ENCODE peak calls at places on chromosomes 12 and 14, in seven cellular contexts. X, G, N, W, O, S and J are unnamed samples.

GRCh38 chr12:126776047-126776446 is 1490.9 kb upstream of the TMEM132C start:
- DNase-seq in S (no peak), G (no peak), W (no peak), N (no peak), O (no peak), X (no peak), J (no peak)

GRCh38 chr12:22037952-22038351 is 8.1 kb upstream of the CMAS start:
- DNase-seq in O (no peak), W (no peak), N (peak), S (no peak), G (no peak), X (no peak), J (no peak)

GRCh38 chr12:29350080-29350479 is 30.9 kb downstream of the ERGIC2 start:
- DNase-seq in W (no peak), X (no peak), O (no peak), G (no peak), S (no peak), N (peak), J (no peak)

GRCh38 chr14:24430682-24431568 is 1.2 kb downstream of the KHNYN start:
- DNase-seq in O (no peak), W (peak), G (peak), X (peak), N (peak), S (no peak), J (no peak)

GRCh38 chr12:77377116-77377515 is 311.7 kb upstream of the E2F7 start:
- DNase-seq in N (no peak), X (no peak), O (no peak), W (no peak), G (no peak), S (no peak), J (no peak)

GRCh38 chr12:75792687-75793086 is 238.9 kb downstream of the PHLDA1 start:
- DNase-seq in G (no peak), O (no peak), N (peak), W (no peak), S (no peak), X (no peak), J (no peak)

GRCh38 chr12:22802883-22803640 is 178.1 kb downstream of the ETNK1 start:
- DNase-seq in X (no peak), G (no peak), S (no peak), N (no peak), W (no peak), O (no peak), J (no peak)

GRCh38 chr12:131085125-131085815 is 131.6 kb downstream of the ADGRD1 start:
- DNase-seq in G (no peak), O (no peak), W (no peak), S (no peak), X (peak), N (no peak), J (no peak)

GRCh38 chr14:21098134-21098891 is at the start of gene ZNF219:
- DNase-seq in W (peak), O (no peak), N (peak), X (peak), G (no peak), S (peak), J (peak)

GRCh38 chr14:20848955-20849570 is 42.1 kb upstream of the RNASE3 start:
- DNase-seq in G (no peak), W (no peak), X (no peak), S (no peak), O (no peak), N (no peak), J (no peak)

GRCh38 chr14:104316121-104316722 is 177.8 kb downstream of the KIF26A start:
- DNase-seq in N (no peak), W (no peak), S (no peak), O (no peak), G (no peak), X (peak), J (peak)

GRCh38 chr12:6821271-6821673 is 349 bp upstream of the GPR162 start:
- DNase-seq in S (peak), X (peak), O (no peak), W (peak), G (peak), N (peak), J (no peak)

GRCh38 chr12:13091831-13092230 is 11.6 kb downstream of the GSG1 start:
- DNase-seq in W (no peak), S (no peak), X (no peak), G (no peak), O (no peak), N (peak), J (no peak)

GRCh38 chr14:79840068-79840467 is 371.2 kb downstream of the DIO2 start:
- DNase-seq in S (no peak), G (no peak), X (no peak), O (no peak), W (no peak), N (no peak), J (no peak)

GRCh38 chr14:52043690-52044089 is 25.2 kb downstream of the NID2 start:
- DNase-seq in X (no peak), N (peak), W (peak), G (peak), O (no peak), S (no peak), J (no peak)

GRCh38 chr14:30462358-30462757 is 96.6 kb upstream of the G2E3 start:
- DNase-seq in S (peak), W (no peak), O (no peak), N (no peak), X (no peak), G (no peak), J (no peak)

GRCh38 chr12:93347054-93347786 is 30.5 kb upstream of the NUDT4 start:
- DNase-seq in S (no peak), W (no peak), N (no peak), O (no peak), X (no peak), G (no peak), J (no peak)

GRCh38 chr14:26282578-26282977 is 315.3 kb downstream of the NOVA1 start:
- DNase-seq in S (no peak), X (no peak), O (no peak), G (no peak), W (no peak), N (peak), J (peak)

GRCh38 chr12:1616233-1617066 is 12.6 kb upstream of the WNT5B start:
- DNase-seq in W (no peak), N (peak), X (no peak), S (no peak), O (no peak), G (no peak), J (peak)

GRCh38 chr14:73786942-73787759 is 64.5 kb upstream of the PTGR2 start:
- DNase-seq in X (peak), W (peak), N (peak), S (peak), O (no peak), G (peak), J (peak)

GRCh38 chr14:69877492-69877891 is 1.7 kb upstream of the SMOC1 start:
- DNase-seq in O (no peak), X (no peak), W (no peak), S (peak), N (peak), G (no peak), J (no peak)

GRCh38 chr12:67099858-67100257 is 169.3 kb upstream of the CAND1 start:
- DNase-seq in W (no peak), X (no peak), O (no peak), N (no peak), G (no peak), S (no peak), J (no peak)

GRCh38 chr14:53840444-53840843 is 116.2 kb downstream of the BMP4 start:
- DNase-seq in O (no peak), X (no peak), N (peak), W (no peak), G (no peak), S (no peak), J (no peak)

GRCh38 chr14:68088463-68088862 is 268.9 kb downstream of the RAD51B start:
- DNase-seq in G (no peak), W (no peak), X (no peak), O (no peak), N (no peak), S (peak), J (no peak)

GRCh38 chr14:104295681-104296387 is 157.4 kb downstream of the KIF26A start:
- DNase-seq in W (no peak), O (no peak), X (peak), G (no peak), S (no peak), N (no peak), J (no peak)

GRCh38 chr14:58711382-58711781 is 73.6 kb downstream of the DACT1 start:
- DNase-seq in O (no peak), S (no peak), X (no peak), N (no peak), W (no peak), G (no peak), J (no peak)

GRCh38 chr12:38689704-38690103 is 215.7 kb downstream of the CPNE8 start:
- DNase-seq in O (no peak), G (no peak), N (peak), W (no peak), S (no peak), X (no peak), J (no peak)

GRCh38 chr12:80829767-80830166 is 108.0 kb downstream of the LIN7A start:
- DNase-seq in N (no peak), S (no peak), G (no peak), X (no peak), O (no peak), W (no peak), J (no peak)

GRCh38 chr12:125220404-125221273 is 155.4 kb downstream of the AACS start:
- DNase-seq in G (no peak), N (peak), S (no peak), O (no peak), X (no peak), W (no peak), J (no peak)

GRCh38 chr12:131861261-131862083 is 33.0 kb upstream of the ULK1 start:
- DNase-seq in S (no peak), N (no peak), W (no peak), O (no peak), X (no peak), G (no peak), J (no peak)

GRCh38 chr14:90555126-90556049 is 158.6 kb downstream of the CALM1 start:
- DNase-seq in O (no peak), X (peak), N (no peak), G (no peak), S (no peak), W (no peak), J (no peak)

GRCh38 chr12:95215925-95216324 is 1.3 kb downstream of the FGD6 start:
- DNase-seq in N (peak), O (no peak), S (peak), G (no peak), X (no peak), W (no peak), J (no peak)

GRCh38 chr12:57989837-57990236 is 48.5 kb downstream of the ATP23 start:
- DNase-seq in O (no peak), S (no peak), W (no peak), X (no peak), G (no peak), N (no peak), J (no peak)

GRCh38 chr12:13368971-13369370 is 172.4 kb downstream of the EMP1 start:
- DNase-seq in N (no peak), X (no peak), G (no peak), S (no peak), W (no peak), O (no peak), J (no peak)

GRCh38 chr12:125187780-125188741 is 122.8 kb downstream of the AACS start:
- DNase-seq in G (no peak), N (no peak), O (no peak), X (no peak), W (no peak), S (no peak), J (no peak)

GRCh38 chr12:22459872-22460490 is 84.4 kb downstream of the C2CD5 start:
- DNase-seq in N (peak), G (no peak), O (no peak), X (no peak), S (peak), W (no peak), J (no peak)

GRCh38 chr12:96751626-96752025 is 155.4 kb upstream of the NEDD1 start:
- DNase-seq in O (no peak), S (no peak), X (no peak), W (no peak), N (peak), G (no peak), J (no peak)

GRCh38 chr12:100473716-100474150 is at the start of gene NR1H4:
- DNase-seq in G (no peak), W (no peak), O (no peak), N (no peak), S (no peak), X (no peak), J (no peak)